ENCODE peak calls at places on chromosome 12, in eight cellular contexts. X is activated CD4-positive, alpha-beta T cell treated with anti-CD3 and anti-CD28 coated beads, Interleukin-2, amount 10 ng/mL, durations not matched to agents 7 days and 5 days; E is memory B cell; K is fibroblast of the conjunctiva; R is mesendoderm; D is HCT116; U is foreskin fibroblast; C is NCI-H345. J is an unnamed sample.

GRCh38 chr12:94595152-94595551 is 55.2 kb downstream of the TMCC3 start:
- DNase-seq in X (no peak), E (no peak), K (no peak), R (no peak), D (no peak), U (peak; percentile 29), C (no peak), J (no peak)

GRCh38 chr12:100234166-100234565 is 32.7 kb downstream of the DEPDC4 start:
- DNase-seq in X (no peak), E (no peak), K (peak; percentile 14), R (peak; percentile 65), D (no peak), U (peak; percentile 46), C (no peak), J (no peak)

GRCh38 chr12:62194616-62195015 is 65.6 kb upstream of the USP15 start:
- DNase-seq in X (no peak), E (no peak), K (no peak), R (no peak), D (no peak), U (peak; percentile 17), C (no peak), J (no peak)

GRCh38 chr12:49624919-49625577 is 1.7 kb downstream of the PRPF40B start:
- DNase-seq in X (no peak), E (no peak), K (no peak), R (no peak), D (peak; percentile 7), U (peak; percentile 25), C (no peak), J (no peak)

GRCh38 chr12:28222081-28222700 is 31.9 kb downstream of the CCDC91 start:
- DNase-seq in X (peak; percentile 55), E (no peak), K (no peak), R (no peak), D (no peak), U (no peak), C (no peak), J (no peak)

GRCh38 chr12:12819752-12820311 is 6.7 kb downstream of the DDX47 start:
- DNase-seq in X (no peak), E (no peak), K (peak; percentile 61), R (peak; percentile 96), D (no peak), U (peak; percentile 97), C (no peak), J (no peak)

GRCh38 chr12:11875414-11875935 is 195.3 kb upstream of the BCL2L14 start:
- DNase-seq in X (no peak), E (no peak), K (no peak), R (peak; percentile 65), D (peak; percentile 63), U (peak; percentile 25), C (peak; percentile 16), J (no peak)

GRCh38 chr12:118219772-118220171 is 83.8 kb downstream of the PEBP1 start:
- DNase-seq in X (no peak), E (no peak), K (no peak), R (no peak), D (no peak), U (no peak), C (no peak), J (no peak)

GRCh38 chr12:131948166-131948712 is 1.5 kb upstream of the EP400 start:
- DNase-seq in X (no peak), E (no peak), K (no peak), R (no peak), D (no peak), U (no peak), C (no peak), J (no peak)

GRCh38 chr12:64707362-64707761 is 51.8 kb downstream of the GNS start:
- DNase-seq in X (no peak), E (no peak), K (no peak), R (no peak), D (no peak), U (no peak), C (no peak), J (no peak)

GRCh38 chr12:108477055-108477880 is 37.8 kb upstream of the FICD start:
- DNase-seq in X (no peak), E (no peak), K (no peak), R (no peak), D (no peak), U (no peak), C (no peak), J (no peak)

GRCh38 chr12:80100566-80100965 is 1.2 kb downstream of the OTOGL start:
- DNase-seq in X (no peak), E (no peak), K (no peak), R (no peak), D (no peak), U (peak; percentile 45), C (no peak), J (no peak)

GRCh38 chr12:49865782-49866135 is 22.9 kb upstream of the BCDIN3D start:
- DNase-seq in X (no peak), E (no peak), K (no peak), R (no peak), D (no peak), U (no peak), C (no peak), J (no peak)

J was measured in NCI-H2227 treated with DMSO at 0.1 percent for 48 hours.